ENCODE peak calls at places on chromosomes 7 and 10, in six cellular contexts. L, A, K, C, V and Q are unnamed samples.

GRCh38 chr7:41096921-41097320 is 606.0 kb downstream of the INHBA start:
- DNase-seq in L (no peak), A (no peak), K (no peak), C (no peak), V (no peak), Q (no peak)

GRCh38 chr7:256981-257646 is 32.9 kb upstream of the FOXL3 start:
- DNase-seq in L (no peak), A (no peak), K (no peak), C (no peak), V (no peak), Q (no peak)

GRCh38 chr7:154743211-154743610 is 259.7 kb downstream of the PAXIP1 start:
- DNase-seq in L (no peak), A (no peak), K (no peak), C (no peak), V (no peak), Q (no peak)

GRCh38 chr7:75596727-75597614 is 104.9 kb downstream of the SPDYE5 start:
- DNase-seq in L (peak; percentile 47), A (no peak), K (no peak), C (no peak), V (no peak), Q (no peak)

GRCh38 chr10:59873924-59874323 is 32.4 kb downstream of the CCDC6 start:
- DNase-seq in L (no peak), A (no peak), K (no peak), C (no peak), V (no peak), Q (no peak)

GRCh38 chr7:82335927-82336326 is 107.7 kb downstream of the CACNA2D1 start:
- DNase-seq in L (peak; percentile 8), A (no peak), K (peak; percentile 99), C (no peak), V (no peak), Q (peak; percentile 85)

GRCh38 chr7:131933890-131934289 is 377.5 kb upstream of the PODXL start:
- DNase-seq in L (no peak), A (no peak), K (no peak), C (no peak), V (no peak), Q (no peak)

GRCh38 chr7:112272921-112273561 is 66.5 kb downstream of the ZNF277 start:
- DNase-seq in L (peak; percentile 49), A (no peak), K (no peak), C (no peak), V (no peak), Q (peak; percentile 11)

GRCh38 chr10:97648557-97649404 is 8.3 kb downstream of the PI4K2A start:
- DNase-seq in L (peak; percentile 48), A (no peak), K (no peak), C (no peak), V (peak; percentile 68), Q (no peak)

GRCh38 chr7:30649717-30650116 is 32.5 kb downstream of the CRHR2 start:
- DNase-seq in L (no peak), A (no peak), K (no peak), C (no peak), V (no peak), Q (no peak)

GRCh38 chr10:72248477-72249151 is 25.1 kb upstream of the DDIT4 start:
- DNase-seq in L (peak; percentile 77), A (no peak), K (no peak), C (peak; percentile 34), V (peak; percentile 76), Q (peak; percentile 45)

GRCh38 chr7:35758421-35758820 is 42.4 kb upstream of the SEPTIN7 start:
- DNase-seq in L (peak; percentile 29), A (no peak), K (no peak), C (no peak), V (no peak), Q (no peak)

GRCh38 chr7:134034652-134035051 is 92.5 kb upstream of the LRGUK start:
- DNase-seq in L (no peak), A (no peak), K (no peak), C (no peak), V (no peak), Q (no peak)

GRCh38 chr7:64485623-64486022 is 77.2 kb downstream of the ZNF680 start:
- DNase-seq in L (no peak), A (no peak), K (no peak), C (no peak), V (no peak), Q (no peak)

GRCh38 chr10:3783721-3784432 is 1.1 kb downstream of the KLF6 start:
- DNase-seq in L (peak; percentile 83), A (no peak), K (no peak), C (peak; percentile 32), V (peak; percentile 67), Q (peak; percentile 52)

GRCh38 chr7:34011711-34012110 is 106.4 kb downstream of the BMPER start:
- DNase-seq in L (no peak), A (no peak), K (no peak), C (no peak), V (no peak), Q (no peak)